ENCODE peak calls at places on chromosomes 16 and 17, in ten cellular contexts. U is fibroblast of pulmonary artery, J is H54, O is ACHN, G is GM12865, P is iris pigment epithelial cell, R is NCI-H1105, B is T-helper 1 cell, W is tibial artery, H is GM23248. I is an unnamed sample.

GRCh38 chr17:48003686-48004120 is 32.8 kb downstream of the CDK5RAP3 start:
- DNase-seq in U (no peak), J (no peak), O (no peak), G (peak; percentile 37), P (no peak), R (peak; percentile 87), B (no peak), W (no peak), H (no peak), I (no peak)

GRCh38 chr17:82933006-82933310 is 93.1 kb upstream of the ZNF750 start:
- DNase-seq in U (no peak), J (no peak), O (no peak), G (no peak), P (no peak), R (no peak), B (no peak), W (no peak), H (no peak), I (no peak)

GRCh38 chr16:123971-124370 is 14.5 kb downstream of the NPRL3 start:
- DNase-seq in U (no peak), J (no peak), O (no peak), G (no peak), P (no peak), R (no peak), B (no peak), W (no peak), H (no peak), I (no peak)

GRCh38 chr16:84065536-84066132 is 23.0 kb upstream of the SLC38A8 start:
- DNase-seq in U (peak; percentile 72), J (no peak), O (peak; percentile 71), G (peak; percentile 32), P (peak; percentile 59), R (peak; percentile 21), B (no peak), W (peak; percentile 55), H (peak; percentile 79), I (no peak)

GRCh38 chr17:78263063-78263735 is 31.8 kb downstream of the TMEM235 start:
- DNase-seq in U (no peak), J (no peak), O (no peak), G (no peak), P (no peak), R (no peak), B (no peak), W (no peak), H (no peak), I (no peak)

GRCh38 chr17:17559164-17559563 is 32.3 kb downstream of the PEMT start:
- DNase-seq in U (no peak), J (no peak), O (no peak), G (no peak), P (no peak), R (no peak), B (no peak), W (no peak), H (no peak), I (no peak)

GRCh38 chr16:6643083-6643686 is 689.5 kb upstream of the RBFOX1 start:
- DNase-seq in U (peak; percentile 69), J (no peak), O (peak; percentile 67), G (peak; percentile 50), P (peak; percentile 57), R (peak; percentile 2), B (no peak), W (peak; percentile 55), H (peak; percentile 57), I (peak; percentile 34)

GRCh38 chr17:40433551-40434384 is 9.5 kb upstream of the IGFBP4 start:
- DNase-seq in U (peak; percentile 36), J (no peak), O (peak; percentile 38), G (no peak), P (no peak), R (no peak), B (no peak), W (no peak), H (peak; percentile 50), I (no peak)

GRCh38 chr16:69827527-69827926 is 65.4 kb downstream of the WWP2 start:
- DNase-seq in U (no peak), J (no peak), O (no peak), G (no peak), P (no peak), R (no peak), B (no peak), W (no peak), H (no peak), I (no peak)

GRCh38 chr16:65409505-65409904 is 287.6 kb upstream of the CDH11 start:
- DNase-seq in U (no peak), J (no peak), O (no peak), G (no peak), P (peak; percentile 16), R (no peak), B (no peak), W (no peak), H (peak; percentile 58), I (no peak)

GRCh38 chr16:27085182-27085581 is 18.5 kb downstream of the C16orf82 start:
- DNase-seq in U (no peak), J (no peak), O (no peak), G (no peak), P (no peak), R (no peak), B (no peak), W (no peak), H (no peak), I (no peak)

GRCh38 chr16:81261049-81261648 is 22.7 kb downstream of the BCO1 start:
- DNase-seq in U (peak; percentile 31), J (no peak), O (peak; percentile 37), G (peak; percentile 20), P (peak; percentile 22), R (no peak), B (no peak), W (no peak), H (peak; percentile 36), I (peak; percentile 55)

GRCh38 chr17:43025290-43025657 is 243 bp downstream of the RND2 start:
- DNase-seq in U (no peak), J (no peak), O (no peak), G (no peak), P (no peak), R (no peak), B (no peak), W (no peak), H (no peak), I (peak; percentile 34)

GRCh38 chr16:86457621-86458456 is 52.5 kb upstream of the FOXF1 start:
- DNase-seq in U (peak; percentile 46), J (no peak), O (no peak), G (no peak), P (peak; percentile 77), R (no peak), B (no peak), W (peak; percentile 40), H (peak; percentile 92), I (no peak)

I was measured in GM13976.